ENCODE peak calls at places on chromosomes 1 and 21, in ten cellular contexts. D, B, J, A, Q, Y, T, N, L and R are unnamed samples.

GRCh38 chr1:209652873-209653401 is 712 bp upstream of the LAMB3 start:
- DNase-seq in A (peak), D (peak), Q (no peak), J (peak), L (peak), Y (no peak), T (no peak), N (peak), B (peak), R (peak)

GRCh38 chr1:153617677-153618076 is 1.6 kb upstream of the S100A14 start:
- DNase-seq in B (peak), D (peak), Q (peak), T (peak), L (peak), A (peak), Y (no peak), J (peak), N (peak), R (peak)

GRCh38 chr1:77557053-77557452 is 125.4 kb downstream of the ZZZ3 start:
- DNase-seq in Q (no peak), L (no peak), T (no peak), A (no peak), Y (no peak), B (no peak), N (no peak), J (no peak), D (no peak), R (no peak)

GRCh38 chr1:97017895-97018294 is 296.3 kb downstream of the PTBP2 start:
- DNase-seq in D (peak), T (no peak), J (no peak), B (no peak), Q (no peak), A (no peak), L (no peak), N (no peak), Y (no peak), R (no peak)

GRCh38 chr1:223763881-223764280 is 51.5 kb downstream of the CAPN2 start:
- DNase-seq in L (no peak), D (no peak), J (no peak), T (no peak), N (no peak), A (peak), B (no peak), Q (peak), Y (no peak), R (no peak)

GRCh38 chr1:93735722-93736121 is 54.1 kb upstream of the BCAR3 start:
- DNase-seq in Q (no peak), D (no peak), A (no peak), L (no peak), B (no peak), N (no peak), J (no peak), Y (no peak), T (no peak), R (no peak)

GRCh38 chr1:86648255-86648654 is 56.1 kb upstream of the SH3GLB1 start:
- DNase-seq in J (no peak), Y (no peak), A (no peak), Q (no peak), D (no peak), B (peak), T (no peak), L (no peak), N (no peak), R (no peak)

GRCh38 chr1:237470712-237471310 is 419.9 kb downstream of the ZP4 start:
- DNase-seq in L (no peak), N (no peak), D (peak), T (no peak), Y (no peak), B (no peak), J (no peak), Q (no peak), A (no peak), R (no peak)

GRCh38 chr21:15604424-15604823 is 125.4 kb upstream of the USP25 start:
- DNase-seq in D (peak), L (no peak), Q (no peak), T (no peak), A (no peak), N (no peak), J (no peak), Y (no peak), B (no peak), R (no peak)

GRCh38 chr1:189637041-189637440 is 840.6 kb downstream of the BRINP3 start:
- DNase-seq in N (no peak), L (no peak), A (no peak), J (no peak), Q (no peak), T (no peak), Y (no peak), B (no peak), D (no peak), R (no peak)

GRCh38 chr1:201282931-201283829 is at the start of gene PKP1:
- DNase-seq in L (no peak), T (no peak), A (peak), Q (peak), B (no peak), N (no peak), Y (no peak), D (peak), J (peak), R (peak)

GRCh38 chr1:23980725-23981063 is 567 bp upstream of the SRSF10 start:
- DNase-seq in D (peak), N (peak), Y (no peak), L (no peak), B (peak), T (peak), J (peak), A (no peak), Q (peak), R (no peak)

DNA sequence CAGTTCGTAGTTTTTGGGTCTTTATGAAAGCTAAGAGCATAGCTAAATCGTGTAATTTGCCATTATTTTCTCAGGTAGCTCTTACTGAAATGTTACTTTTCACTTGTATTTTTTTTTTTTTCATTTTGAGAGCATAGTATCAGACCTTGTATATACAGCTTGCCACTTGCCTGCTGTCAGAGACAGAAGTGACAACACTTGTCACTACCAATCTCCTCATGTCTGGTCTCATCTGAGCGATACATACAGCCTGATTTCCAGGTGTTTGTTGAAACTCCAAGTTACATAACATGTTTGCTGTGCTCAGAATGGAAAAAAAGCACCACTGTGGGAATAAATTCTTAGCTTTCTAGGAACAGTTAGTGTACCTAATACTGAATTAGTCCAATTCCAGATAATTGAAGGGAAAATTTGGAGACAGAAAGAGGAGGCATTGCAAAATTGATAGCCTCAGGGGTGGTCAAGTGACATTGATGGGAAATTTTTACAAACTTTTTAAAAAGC is 621.4 kb upstream of the PKN2 start:
- DNase-seq in Y (no peak), D (no peak), J (no peak), Q (no peak), B (no peak), N (no peak), A (no peak), L (no peak), T (no peak), R (no peak)
- TF ChIP-seq POLR2AphosphoS5 in Y (no peak), D (no peak), J (no peak), Q (no peak), B (no peak), N (no peak), A (no peak), L (no peak), T (no peak), R (no peak)

GRCh38 chr1:41281367-41281766 is 39.3 kb upstream of the SCMH1 start:
- DNase-seq in Q (no peak), L (no peak), N (no peak), A (no peak), J (no peak), B (no peak), D (no peak), Y (no peak), T (no peak), R (no peak)

GRCh38 chr1:41286486-41286885 is 44.4 kb upstream of the SCMH1 start:
- DNase-seq in D (peak), T (peak), B (no peak), A (no peak), L (no peak), Y (no peak), N (no peak), Q (no peak), J (no peak), R (no peak)

GRCh38 chr1:41282679-41283317 is 40.7 kb upstream of the SCMH1 start:
- DNase-seq in Q (no peak), D (peak), Y (no peak), B (peak), T (peak), J (peak), L (no peak), N (peak), A (no peak), R (no peak)

GRCh38 chr1:41285818-41286217 is 43.7 kb upstream of the SCMH1 start:
- DNase-seq in T (no peak), B (no peak), D (no peak), A (no peak), L (no peak), N (no peak), Q (no peak), Y (no peak), J (no peak), R (no peak)

DNA sequence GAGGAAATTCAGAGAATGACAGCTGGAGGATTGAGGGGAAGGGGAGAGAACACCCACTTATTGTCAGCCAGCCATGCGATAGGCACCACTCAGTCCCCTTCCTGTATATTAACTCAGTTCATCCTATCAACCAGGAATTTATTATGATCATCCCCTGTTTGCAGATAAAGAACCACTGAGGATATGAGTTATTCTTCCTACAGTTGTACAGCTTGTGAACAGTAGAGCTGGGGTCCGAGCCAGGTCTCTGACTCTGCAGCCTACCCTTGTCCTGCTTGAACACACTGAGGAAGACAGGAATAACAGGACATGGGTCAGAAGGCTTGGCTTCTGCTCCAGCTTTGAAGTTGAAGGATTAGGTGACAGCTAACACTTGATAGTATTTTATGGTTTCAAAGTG is 42.0 kb upstream of the SCMH1 start:
- DNase-seq in L (no peak), A (no peak), Q (no peak), J (no peak), D (no peak), Y (no peak), T (no peak), N (no peak), B (no peak), R (no peak)
- H3K4me3 ChIP-seq in L (no peak), A (no peak), Q (no peak), J (no peak), D (no peak), Y (no peak), T (no peak), N (no peak), B (no peak), R (no peak)

DNA sequence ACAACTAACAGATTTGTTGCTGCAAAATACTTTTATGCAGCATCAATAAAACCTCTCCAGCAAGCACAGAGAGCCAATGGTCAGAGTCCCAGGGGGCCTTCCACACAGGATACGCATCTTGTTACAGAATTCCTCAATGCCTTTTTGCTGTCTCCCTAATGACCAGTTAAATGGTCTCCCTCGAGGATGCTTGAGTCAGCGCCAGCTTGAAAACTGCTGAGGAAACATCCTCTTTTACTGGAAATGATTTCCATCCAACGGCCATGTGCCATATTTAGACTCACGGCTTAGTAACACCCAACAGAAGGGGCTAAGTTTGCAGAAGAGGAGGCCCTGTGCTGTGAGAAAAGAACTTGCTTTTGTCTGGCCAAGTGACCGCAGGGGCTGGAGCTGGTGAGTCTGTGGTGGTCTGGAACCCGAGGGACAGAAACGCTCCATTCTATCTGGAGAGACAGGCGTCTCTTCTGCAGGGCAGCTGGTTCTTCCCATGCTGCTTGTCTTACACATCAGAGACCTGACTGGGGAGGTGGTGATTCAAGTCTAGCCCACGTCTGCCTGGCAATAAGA is 496.4 kb downstream of the SETD4 start:
- DNase-seq in Y (no peak), B (no peak), Q (no peak), D (no peak), J (peak), L (no peak), N (no peak), T (no peak), A (peak), R (no peak)
- TF ChIP-seq POLR2AphosphoS5 in Y (no peak), B (no peak), Q (no peak), D (no peak), J (peak), L (no peak), N (no peak), T (peak), A (peak), R (no peak)

GRCh38 chr1:30756206-30756544 is 1.4 kb downstream of the LAPTM5 start:
- DNase-seq in T (no peak), Y (no peak), D (no peak), J (no peak), N (no peak), Q (peak), L (no peak), A (no peak), B (no peak), R (no peak)
- H3K4me3 ChIP-seq in T (no peak), Y (no peak), D (no peak), J (no peak), N (no peak), Q (peak), L (peak), A (peak), B (no peak), R (peak)

DNA sequence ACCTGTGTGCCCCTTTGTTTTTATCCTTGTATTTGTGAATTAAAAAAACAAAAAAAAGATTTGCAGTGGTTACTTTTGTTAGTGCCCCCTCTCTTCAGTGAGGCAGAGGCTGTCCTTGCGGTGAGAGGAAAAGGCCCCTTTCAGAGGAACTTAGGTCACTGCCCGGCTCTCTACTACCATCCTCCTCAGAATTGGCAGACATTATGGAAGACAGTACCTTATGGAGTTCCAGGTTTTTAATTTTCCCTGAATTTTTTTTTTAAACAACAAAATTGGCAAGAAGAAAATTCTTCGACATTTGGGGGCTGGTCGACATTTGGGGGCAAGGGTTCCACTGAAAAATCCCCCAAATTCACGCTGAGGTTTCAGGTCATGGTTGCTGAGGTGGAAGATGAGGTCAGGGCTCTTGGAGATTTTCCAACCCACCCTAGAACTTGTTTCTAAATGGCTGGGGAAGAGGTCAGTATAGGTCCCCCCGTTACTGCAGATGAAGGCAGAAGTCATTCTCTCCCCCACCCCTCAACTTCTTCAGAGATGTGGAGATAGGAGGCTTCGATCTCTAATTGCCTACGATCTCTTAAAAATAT is 5.3 kb downstream of the RXFP4 start:
- DNase-seq in J (no peak), N (no peak), A (peak), Q (peak), D (no peak), L (no peak), B (no peak), Y (no peak), T (no peak), R (no peak)
- TF ChIP-seq POLR2AphosphoS5 in J (no peak), N (no peak), A (no peak), Q (no peak), D (no peak), L (no peak), B (no peak), Y (no peak), T (no peak), R (no peak)

GRCh38 chr1:25796807-25797458 is 3.1 kb upstream of the SELENON start:
- DNase-seq in T (peak), N (peak), A (peak), J (peak), Y (peak), Q (peak), B (peak), D (peak), L (no peak), R (peak)
- H3K4me3 ChIP-seq in T (peak), N (no peak), A (no peak), J (no peak), Y (no peak), Q (no peak), B (no peak), D (no peak), L (no peak), R (no peak)

GRCh38 chr21:35266546-35266945 is 217.4 kb upstream of the RUNX1 start:
- DNase-seq in N (no peak), Y (no peak), L (no peak), T (no peak), J (no peak), A (no peak), D (no peak), B (no peak), Q (no peak), R (no peak)
- TF ChIP-seq POLR2AphosphoS5 in N (no peak), Y (no peak), L (no peak), T (no peak), J (no peak), A (no peak), D (no peak), B (no peak), Q (no peak), R (no peak)